ENCODE peak calls at places on chromosomes 5 and 9, in seven cellular contexts. D is left lobe of liver, I is posterior cingulate gyrus, T is endodermal cell, Z is astrocyte of the spinal cord, A is WTC11, H is MCF 10A. M is an unnamed sample.

GRCh38 chr5:132011561-132012384 is at the start of gene ACSL6:
- DNase-seq in T (peak), I (peak), H (no peak), Z (no peak), A (peak), D (peak), M (no peak)

GRCh38 chr5:6484446-6484845 is 35.8 kb downstream of the UBE2QL1 start:
- DNase-seq in Z (no peak), D (no peak), T (no peak), A (no peak), I (no peak), H (no peak), M (no peak)

GRCh38 chr5:81305783-81306182 is 4.4 kb downstream of the ZCCHC9 start:
- DNase-seq in A (no peak), Z (no peak), H (no peak), I (no peak), T (no peak), D (no peak), M (no peak)

GRCh38 chr5:168365581-168366081 is 74.2 kb downstream of the WWC1 start:
- DNase-seq in T (peak), A (peak), Z (peak), I (peak), D (peak), H (peak), M (no peak)

GRCh38 chr5:102589661-102590060 is 90.9 kb upstream of the SLCO6A1 start:
- DNase-seq in Z (no peak), I (no peak), D (no peak), T (no peak), A (no peak), H (peak), M (no peak)

GRCh38 chr5:139248826-139249453 is 44.6 kb upstream of the MATR3 start:
- DNase-seq in D (no peak), H (no peak), I (no peak), A (no peak), T (no peak), Z (no peak), M (no peak)

GRCh38 chr5:140795259-140795641 is 598 bp downstream of the PCDHA2 start:
- DNase-seq in A (no peak), H (no peak), I (no peak), Z (no peak), T (peak), D (no peak), M (peak)

GRCh38 chr5:79021753-79022152 is 36.6 kb upstream of the ARSB start:
- DNase-seq in H (no peak), Z (no peak), A (no peak), D (no peak), I (no peak), T (peak), M (no peak)

GRCh38 chr9:68562456-68562855 is 21.8 kb upstream of the TMEM252 start:
- DNase-seq in A (no peak), H (no peak), I (no peak), Z (no peak), D (no peak), T (peak), M (no peak)

GRCh38 chr9:134433101-134433500 is 106.8 kb downstream of the RXRA start:
- DNase-seq in Z (peak), I (no peak), D (peak), H (peak), T (no peak), A (no peak), M (no peak)

GRCh38 chr9:123069010-123069481 is 35.6 kb downstream of the GPR21 start:
- DNase-seq in H (peak), I (no peak), Z (peak), A (no peak), T (no peak), D (no peak), M (no peak)

GRCh38 chr5:129172561-129172960 is 78.0 kb downstream of the ISOC1 start:
- DNase-seq in T (no peak), A (no peak), Z (no peak), H (peak), D (no peak), I (no peak), M (peak)

GRCh38 chr5:2542026-2542425 is 209.5 kb downstream of the IRX2 start:
- DNase-seq in H (no peak), T (no peak), A (no peak), D (no peak), I (no peak), Z (no peak), M (no peak)

GRCh38 chr5:91643796-91644195 is 260.7 kb upstream of the ARRDC3 start:
- DNase-seq in A (no peak), H (no peak), T (no peak), Z (peak), D (no peak), I (no peak), M (no peak)

GRCh38 chr5:116573617-116574431 is 799 bp downstream of the SEMA6A start:
- DNase-seq in H (peak), I (peak), A (peak), Z (peak), D (peak), T (peak), M (no peak)

GRCh38 chr5:111509119-111509518 is 3.2 kb downstream of the STARD4 start:
- DNase-seq in I (no peak), H (no peak), D (no peak), A (no peak), Z (no peak), T (no peak), M (no peak)

GRCh38 chr5:41869739-41870620 is at the start of gene OXCT1:
- DNase-seq in Z (peak), A (peak), H (peak), I (peak), T (peak), D (peak), M (peak)

GRCh38 chr5:124504081-124504916 is 242.1 kb downstream of the ZNF608 start:
- DNase-seq in I (no peak), T (no peak), Z (peak), A (no peak), H (no peak), D (no peak), M (no peak)

GRCh38 chr5:114358329-114358728 is 3.5 kb upstream of the KCNN2 start:
- DNase-seq in H (no peak), D (no peak), T (no peak), A (no peak), I (no peak), Z (no peak), M (no peak)

GRCh38 chr9:80501635-80502034 is 929.9 kb downstream of the TLE4 start:
- DNase-seq in A (no peak), D (no peak), I (no peak), H (peak), T (no peak), Z (no peak), M (no peak)

GRCh38 chr5:75089137-75089536 is 36.8 kb upstream of the GCNT4 start:
- DNase-seq in H (peak), I (no peak), D (no peak), T (no peak), Z (no peak), A (no peak), M (no peak)

GRCh38 chr9:125651907-125652306 is 55.1 kb downstream of the MAPKAP1 start:
- DNase-seq in T (no peak), H (no peak), D (no peak), Z (no peak), I (no peak), A (no peak), M (no peak)

GRCh38 chr5:17831279-17831678 is 197.0 kb downstream of the TAF11L14 start:
- DNase-seq in Z (no peak), A (no peak), H (no peak), T (no peak), I (no peak), D (no peak), M (no peak)

GRCh38 chr9:131028931-131029573 is 20.1 kb downstream of the LAMC3 start:
- DNase-seq in I (no peak), A (no peak), D (no peak), T (no peak), H (no peak), Z (no peak), M (no peak)